ENCODE peak calls at places on chromosomes 7 and 10, in six cellular contexts. One of them, this sample, is unnamed. For H3K4me1, the result is how much of the 10 kb centered on the place peaks cover.

GRCh38 chr10:88157981-88158465 is 294.6 kb downstream of the PTEN start:
- DNase-seq in sigmoid colon: peak
- DNase-seq in stomach: no peak
- DNase-seq in SK-N-SH: no peak
- DNase-seq in A549: peak
- DNase-seq in tibial nerve: peak
- DNase-seq in this sample: no peak

GRCh38 chr10:101772017-101772894 is 3.7 kb downstream of the FGF8 start:
- DNase-seq in sigmoid colon: peak
- DNase-seq in stomach: no peak
- DNase-seq in SK-N-SH: peak
- DNase-seq in A549: no peak
- DNase-seq in tibial nerve: no peak
- DNase-seq in this sample: no peak

GRCh38 chr7:122402235-122402634 is 97.7 kb upstream of the FEZF1 start:
- DNase-seq in sigmoid colon: no peak
- DNase-seq in stomach: no peak
- DNase-seq in SK-N-SH: no peak
- DNase-seq in A549: no peak
- DNase-seq in tibial nerve: no peak
- DNase-seq in this sample: no peak

GRCh38 chr7:25037325-25037724 is 57.3 kb upstream of the OSBPL3 start:
- DNase-seq in sigmoid colon: no peak
- DNase-seq in stomach: no peak
- DNase-seq in SK-N-SH: no peak
- DNase-seq in A549: no peak
- DNase-seq in tibial nerve: no peak
- DNase-seq in this sample: no peak

GRCh38 chr7:158411232-158411950 is 176.2 kb downstream of the PTPRN2 start:
- DNase-seq in sigmoid colon: peak
- DNase-seq in stomach: no peak
- DNase-seq in SK-N-SH: no peak
- DNase-seq in A549: no peak
- DNase-seq in tibial nerve: no peak
- DNase-seq in this sample: no peak

GRCh38 chr7:42456756-42457276 is 219.8 kb upstream of the GLI3 start:
- DNase-seq in sigmoid colon: no peak
- DNase-seq in stomach: no peak
- DNase-seq in SK-N-SH: no peak
- DNase-seq in A549: no peak
- DNase-seq in tibial nerve: no peak
- DNase-seq in this sample: no peak

GRCh38 chr7:115679976-115680375 is 350.6 kb downstream of the TFEC start:
- DNase-seq in sigmoid colon: no peak
- DNase-seq in stomach: no peak
- DNase-seq in SK-N-SH: peak
- DNase-seq in A549: no peak
- DNase-seq in tibial nerve: no peak
- DNase-seq in this sample: peak

GRCh38 chr7:21542891-21543527 is at the start of gene DNAH11:
- DNase-seq in sigmoid colon: peak
- DNase-seq in stomach: peak
- DNase-seq in SK-N-SH: peak
- DNase-seq in A549: peak
- DNase-seq in tibial nerve: no peak
- DNase-seq in this sample: peak

GRCh38 chr10:94046152-94046551 is 52.4 kb downstream of the PLCE1 start:
- DNase-seq in sigmoid colon: no peak
- DNase-seq in stomach: no peak
- DNase-seq in SK-N-SH: no peak
- DNase-seq in A549: no peak
- DNase-seq in tibial nerve: no peak
- DNase-seq in this sample: no peak

GRCh38 chr7:105664816-105665525 is 83.7 kb upstream of the EFCAB10 start:
- DNase-seq in sigmoid colon: no peak
- DNase-seq in stomach: no peak
- DNase-seq in SK-N-SH: peak
- DNase-seq in A549: peak
- DNase-seq in tibial nerve: no peak
- DNase-seq in this sample: no peak

DNA sequence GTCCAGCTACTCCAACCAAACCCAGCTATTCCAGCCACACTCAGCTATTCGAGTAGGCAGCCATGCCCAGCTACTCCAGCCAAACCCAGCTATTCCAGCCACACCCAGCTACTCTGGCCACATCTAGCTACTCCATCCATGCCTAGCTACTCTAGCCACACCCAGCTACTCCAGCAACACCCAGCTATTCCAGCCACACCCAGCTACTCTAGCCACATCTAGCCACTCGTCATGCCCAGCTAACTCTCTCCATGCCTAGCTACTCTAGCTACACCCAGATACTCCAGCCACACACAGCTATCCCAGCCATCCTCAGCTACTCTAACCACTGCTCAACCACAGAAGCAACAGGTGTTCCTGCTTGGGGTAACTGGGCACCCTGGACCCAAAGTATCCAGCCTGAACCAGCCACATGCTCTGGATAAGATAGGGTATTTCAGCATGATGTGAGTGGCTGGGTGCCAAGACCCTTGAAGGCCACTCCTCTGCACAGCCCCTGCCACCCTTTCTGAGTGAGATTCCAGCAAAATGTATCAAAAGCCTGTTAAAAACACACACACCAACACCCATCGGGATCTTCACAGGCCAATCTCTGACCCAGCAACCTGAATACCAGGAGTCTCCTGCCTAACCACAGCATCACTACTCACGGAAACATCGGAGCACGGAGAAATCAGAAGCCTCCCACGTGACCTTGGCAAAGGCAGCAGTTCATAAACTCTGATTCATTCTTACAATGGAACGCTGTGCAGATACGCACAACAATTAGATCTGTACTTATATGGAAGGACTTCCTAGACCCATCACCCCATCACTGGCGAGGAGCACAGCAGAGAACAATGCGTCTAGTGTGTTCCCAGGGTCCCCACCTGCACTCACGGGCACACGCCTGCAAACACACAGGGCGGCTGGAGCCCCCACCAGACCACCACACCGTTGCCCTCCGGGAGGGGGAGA is 51.8 kb upstream of the DNAAF5 start:
- DNase-seq in sigmoid colon: peak
- DNase-seq in stomach: no peak
- DNase-seq in SK-N-SH: no peak
- DNase-seq in A549: no peak
- DNase-seq in tibial nerve: no peak
- DNase-seq in this sample: peak
- TF ChIP-seq EP300 in sigmoid colon: peak
- TF ChIP-seq EP300 in stomach: no peak
- TF ChIP-seq EP300 in SK-N-SH: no peak
- TF ChIP-seq EP300 in A549: no peak
- TF ChIP-seq EP300 in tibial nerve: peak
- TF ChIP-seq EP300 in this sample: peak

GRCh38 chr10:71218046-71218832 is 5.9 kb downstream of the UNC5B start:
- DNase-seq in sigmoid colon: no peak
- DNase-seq in stomach: peak
- DNase-seq in SK-N-SH: no peak
- DNase-seq in A549: no peak
- DNase-seq in tibial nerve: no peak
- DNase-seq in this sample: no peak
- H3K4me1 ChIP-seq in sigmoid colon: under half
- H3K4me1 ChIP-seq in stomach: under half
- H3K4me1 ChIP-seq in SK-N-SH: half or more
- H3K4me1 ChIP-seq in A549: under half
- H3K4me1 ChIP-seq in tibial nerve: under half
- H3K4me1 ChIP-seq in this sample: under half

GRCh38 chr10:124343351-124344265 is 75.1 kb downstream of the OAT start:
- DNase-seq in sigmoid colon: no peak
- DNase-seq in stomach: no peak
- DNase-seq in SK-N-SH: no peak
- DNase-seq in A549: no peak
- DNase-seq in tibial nerve: no peak
- DNase-seq in this sample: no peak

GRCh38 chr10:124341768-124342135 is 77.0 kb downstream of the OAT start:
- DNase-seq in sigmoid colon: peak
- DNase-seq in stomach: no peak
- DNase-seq in SK-N-SH: no peak
- DNase-seq in A549: no peak
- DNase-seq in tibial nerve: no peak
- DNase-seq in this sample: no peak

GRCh38 chr10:124342136-124342820 is 76.4 kb downstream of the OAT start:
- DNase-seq in sigmoid colon: peak
- DNase-seq in stomach: no peak
- DNase-seq in SK-N-SH: no peak
- DNase-seq in A549: no peak
- DNase-seq in tibial nerve: no peak
- DNase-seq in this sample: no peak

GRCh38 chr10:124344266-124344590 is 74.5 kb downstream of the OAT start:
- DNase-seq in sigmoid colon: no peak
- DNase-seq in stomach: no peak
- DNase-seq in SK-N-SH: no peak
- DNase-seq in A549: no peak
- DNase-seq in tibial nerve: no peak
- DNase-seq in this sample: no peak

GRCh38 chr10:124342821-124343170 is 75.9 kb downstream of the OAT start:
- DNase-seq in sigmoid colon: peak
- DNase-seq in stomach: no peak
- DNase-seq in SK-N-SH: no peak
- DNase-seq in A549: no peak
- DNase-seq in tibial nerve: no peak
- DNase-seq in this sample: no peak
- TF ChIP-seq EP300 in sigmoid colon: no peak
- TF ChIP-seq EP300 in stomach: no peak
- TF ChIP-seq EP300 in SK-N-SH: no peak
- TF ChIP-seq EP300 in A549: no peak
- TF ChIP-seq EP300 in tibial nerve: no peak
- TF ChIP-seq EP300 in this sample: no peak

GRCh38 chr10:78976825-78977760 is 91.7 kb upstream of the ZMIZ1 start:
- DNase-seq in sigmoid colon: no peak
- DNase-seq in stomach: no peak
- DNase-seq in SK-N-SH: no peak
- DNase-seq in A549: no peak
- DNase-seq in tibial nerve: no peak
- DNase-seq in this sample: no peak
- H3K4me1 ChIP-seq in sigmoid colon: under half
- H3K4me1 ChIP-seq in stomach: half or more
- H3K4me1 ChIP-seq in SK-N-SH: under half
- H3K4me1 ChIP-seq in A549: under half
- H3K4me1 ChIP-seq in tibial nerve: under half
- H3K4me1 ChIP-seq in this sample: under half

GRCh38 chr10:98461500-98461842 is 14.7 kb upstream of the HPS1 start:
- DNase-seq in sigmoid colon: no peak
- DNase-seq in stomach: no peak
- DNase-seq in SK-N-SH: no peak
- DNase-seq in A549: no peak
- DNase-seq in tibial nerve: no peak
- DNase-seq in this sample: no peak

GRCh38 chr10:98458812-98459211 is 12.1 kb upstream of the HPS1 start:
- DNase-seq in sigmoid colon: no peak
- DNase-seq in stomach: no peak
- DNase-seq in SK-N-SH: no peak
- DNase-seq in A549: no peak
- DNase-seq in tibial nerve: no peak
- DNase-seq in this sample: no peak

GRCh38 chr10:98460837-98461499 is 14.2 kb upstream of the HPS1 start:
- DNase-seq in sigmoid colon: peak
- DNase-seq in stomach: peak
- DNase-seq in SK-N-SH: peak
- DNase-seq in A549: peak
- DNase-seq in tibial nerve: peak
- DNase-seq in this sample: peak

GRCh38 chr10:98457762-98458161 is 11.0 kb upstream of the HPS1 start:
- DNase-seq in sigmoid colon: no peak
- DNase-seq in stomach: no peak
- DNase-seq in SK-N-SH: no peak
- DNase-seq in A549: no peak
- DNase-seq in tibial nerve: no peak
- DNase-seq in this sample: no peak

GRCh38 chr10:98459385-98459784 is 12.7 kb upstream of the HPS1 start:
- DNase-seq in sigmoid colon: no peak
- DNase-seq in stomach: no peak
- DNase-seq in SK-N-SH: no peak
- DNase-seq in A549: no peak
- DNase-seq in tibial nerve: no peak
- DNase-seq in this sample: no peak
- TF ChIP-seq EP300 in sigmoid colon: no peak
- TF ChIP-seq EP300 in stomach: no peak
- TF ChIP-seq EP300 in SK-N-SH: no peak
- TF ChIP-seq EP300 in A549: no peak
- TF ChIP-seq EP300 in tibial nerve: no peak
- TF ChIP-seq EP300 in this sample: no peak

DNA sequence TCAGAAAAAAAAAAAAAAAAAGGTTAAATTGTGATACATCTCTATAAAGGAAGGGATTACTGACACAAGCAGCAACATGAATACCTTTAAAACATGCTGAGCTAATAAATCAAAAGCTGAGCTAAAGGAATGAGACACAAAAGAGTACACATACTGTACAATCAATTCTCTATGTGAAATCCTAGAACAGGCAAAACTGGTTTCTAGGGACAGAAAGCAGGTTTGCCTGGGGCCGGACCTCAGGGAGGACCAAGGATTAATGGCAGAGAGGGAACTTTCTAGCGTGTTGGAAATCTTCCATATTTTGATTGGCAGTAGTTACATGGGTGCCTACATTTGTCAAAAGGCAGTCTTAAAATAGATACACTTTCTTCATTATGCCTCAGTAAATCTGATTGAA is 52.5 kb downstream of the KLRG2 start:
- DNase-seq in sigmoid colon: no peak
- DNase-seq in stomach: peak
- DNase-seq in SK-N-SH: no peak
- DNase-seq in A549: no peak
- DNase-seq in tibial nerve: no peak
- DNase-seq in this sample: no peak
- H3K4me1 ChIP-seq in sigmoid colon: under half
- H3K4me1 ChIP-seq in stomach: under half
- H3K4me1 ChIP-seq in SK-N-SH: under half
- H3K4me1 ChIP-seq in A549: under half
- H3K4me1 ChIP-seq in tibial nerve: under half
- H3K4me1 ChIP-seq in this sample: under half

DNA sequence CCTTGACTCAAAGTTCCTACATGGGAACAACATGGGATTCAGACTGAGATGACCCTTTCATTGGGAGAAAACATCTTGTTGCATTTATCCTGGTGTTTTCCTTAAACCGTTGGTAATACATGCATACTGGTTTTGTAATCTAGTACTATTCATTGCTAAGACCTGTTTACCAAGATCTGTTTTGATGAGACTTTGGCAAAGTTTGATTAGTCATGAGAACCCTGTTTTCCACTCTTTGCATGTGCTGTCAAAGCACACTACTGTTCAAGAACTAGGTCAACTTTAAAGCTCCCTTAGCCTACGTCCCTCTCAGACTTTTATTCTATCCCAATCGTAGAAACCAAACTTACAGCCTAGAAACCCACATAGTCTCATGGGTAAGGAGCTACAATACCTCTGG is 650.9 kb downstream of the GATA3 start:
- DNase-seq in sigmoid colon: no peak
- DNase-seq in stomach: no peak
- DNase-seq in SK-N-SH: no peak
- DNase-seq in A549: no peak
- DNase-seq in tibial nerve: no peak
- DNase-seq in this sample: no peak
- TF ChIP-seq EP300 in sigmoid colon: no peak
- TF ChIP-seq EP300 in stomach: no peak
- TF ChIP-seq EP300 in SK-N-SH: no peak
- TF ChIP-seq EP300 in A549: no peak
- TF ChIP-seq EP300 in tibial nerve: no peak
- TF ChIP-seq EP300 in this sample: no peak

GRCh38 chr7:149304006-149304405 is 42.0 kb downstream of the ZNF783 start:
- DNase-seq in sigmoid colon: no peak
- DNase-seq in stomach: no peak
- DNase-seq in SK-N-SH: no peak
- DNase-seq in A549: no peak
- DNase-seq in tibial nerve: no peak
- DNase-seq in this sample: no peak
- H3K4me1 ChIP-seq in sigmoid colon: under half
- H3K4me1 ChIP-seq in stomach: under half
- H3K4me1 ChIP-seq in SK-N-SH: under half
- H3K4me1 ChIP-seq in A549: under half
- H3K4me1 ChIP-seq in tibial nerve: under half
- H3K4me1 ChIP-seq in this sample: under half

This sample was measured in transverse colon.